ENCODE peak calls at places on chromosomes 3 and 15, in four cellular contexts. J, X, O and R are unnamed samples.

GRCh38 chr3:79167651-79168416 is 600.0 kb downstream of the ROBO1 start:
- DNase-seq in X (no peak), O (no peak), J (no peak), R (no peak)

GRCh38 chr3:167653750-167654149 is at the start of gene WDR49:
- DNase-seq in O (no peak), X (no peak), J (no peak), R (no peak)

GRCh38 chr15:42744200-42744599 is 7.3 kb upstream of the CDAN1 start:
- DNase-seq in O (no peak), J (no peak), X (no peak), R (no peak)

GRCh38 chr3:138187296-138188012 is at the start of gene ARMC8:
- DNase-seq in J (peak; percentile 22), X (peak; percentile 49), O (peak; percentile 23), R (peak; percentile 86)

GRCh38 chr3:12227833-12228232 is 61.0 kb upstream of the PPARG start:
- DNase-seq in O (no peak), X (no peak), J (no peak), R (no peak)

GRCh38 chr3:42689421-42690014 is 4.2 kb downstream of the KLHL40 start:
- DNase-seq in J (no peak), X (no peak), O (no peak), R (no peak)

GRCh38 chr3:156217674-156218352 is 97.4 kb downstream of the KCNAB1 start:
- DNase-seq in X (no peak), O (no peak), J (no peak), R (no peak)

GRCh38 chr3:150349314-150350097 is 58.6 kb upstream of the TSC22D2 start:
- DNase-seq in J (no peak), O (no peak), X (no peak), R (no peak)

GRCh38 chr3:65995030-65995429 is 43.7 kb downstream of the MAGI1 start:
- DNase-seq in J (no peak), X (no peak), O (no peak), R (no peak)

GRCh38 chr3:157142315-157142714 is 17.6 kb downstream of the CCNL1 start:
- DNase-seq in O (no peak), J (no peak), X (no peak), R (no peak)

GRCh38 chr3:131735121-131735520 is 232.3 kb upstream of the MRPL3 start:
- DNase-seq in X (no peak), O (no peak), J (no peak), R (no peak)

GRCh38 chr3:146308682-146309081 is 57.8 kb upstream of the PLSCR4 start:
- DNase-seq in J (peak; percentile 48), O (no peak), X (no peak), R (no peak)

GRCh38 chr3:162704238-162704637 is 1207.6 kb downstream of the OTOL1 start:
- DNase-seq in J (no peak), O (no peak), X (no peak), R (no peak)

GRCh38 chr3:123421353-123422174 is 27.3 kb downstream of the ADCY5 start:
- DNase-seq in J (peak; percentile 56), O (no peak), X (no peak), R (no peak)

GRCh38 chr3:49489247-49489646 is 19.2 kb downstream of the DAG1 start:
- DNase-seq in J (no peak), O (no peak), X (no peak), R (no peak)

GRCh38 chr3:66854752-66855151 is 143.4 kb upstream of the KBTBD8 start:
- DNase-seq in O (no peak), X (no peak), J (no peak), R (no peak)

GRCh38 chr15:82709081-82709420 is 624 bp downstream of the AP3B2 start:
- DNase-seq in X (peak; percentile 21), O (no peak), J (no peak), R (no peak)

GRCh38 chr3:133792171-133792763 is 13.3 kb upstream of the SRPRB start:
- DNase-seq in O (no peak), X (no peak), J (no peak), R (no peak)

GRCh38 chr15:66593219-66593780 is 27.5 kb upstream of the LCTL start:
- DNase-seq in X (no peak), O (no peak), J (no peak), R (no peak)

GRCh38 chr15:66594344-66594743 is 28.5 kb upstream of the LCTL start:
- DNase-seq in O (no peak), X (no peak), J (no peak), R (no peak)

GRCh38 chr15:66595937-66596545 is 30.2 kb upstream of the LCTL start:
- DNase-seq in O (no peak), J (no peak), X (no peak), R (no peak)

GRCh38 chr15:66594836-66595235 is 29.0 kb upstream of the LCTL start:
- DNase-seq in O (no peak), J (no peak), X (no peak), R (no peak)

GRCh38 chr15:66595332-66595731 is 29.5 kb upstream of the LCTL start:
- DNase-seq in J (no peak), X (no peak), O (no peak), R (no peak)
- TF ChIP-seq POLR2A in J (no peak), X (no peak), O (no peak), R (no peak)

GRCh38 chr3:108153451-108153981 is 62.7 kb upstream of the CD47 start:
- DNase-seq in X (no peak), J (no peak), O (no peak), R (no peak)
- TF ChIP-seq CTCF in X (no peak), J (no peak), O (peak; percentile 19), R (peak; percentile 53)

GRCh38 chr3:41210966-41211365 is 11.7 kb downstream of the CTNNB1 start:
- DNase-seq in J (no peak), O (no peak), X (no peak), R (no peak)
- H3K4me1 ChIP-seq in J (peaks cover 46% of the 10 kb centered on the region), O (peaks cover 82% of the 10 kb centered on the region), X (no peaks in the 10 kb centered on the region), R (peaks cover 24% of the 10 kb centered on the region)

DNA sequence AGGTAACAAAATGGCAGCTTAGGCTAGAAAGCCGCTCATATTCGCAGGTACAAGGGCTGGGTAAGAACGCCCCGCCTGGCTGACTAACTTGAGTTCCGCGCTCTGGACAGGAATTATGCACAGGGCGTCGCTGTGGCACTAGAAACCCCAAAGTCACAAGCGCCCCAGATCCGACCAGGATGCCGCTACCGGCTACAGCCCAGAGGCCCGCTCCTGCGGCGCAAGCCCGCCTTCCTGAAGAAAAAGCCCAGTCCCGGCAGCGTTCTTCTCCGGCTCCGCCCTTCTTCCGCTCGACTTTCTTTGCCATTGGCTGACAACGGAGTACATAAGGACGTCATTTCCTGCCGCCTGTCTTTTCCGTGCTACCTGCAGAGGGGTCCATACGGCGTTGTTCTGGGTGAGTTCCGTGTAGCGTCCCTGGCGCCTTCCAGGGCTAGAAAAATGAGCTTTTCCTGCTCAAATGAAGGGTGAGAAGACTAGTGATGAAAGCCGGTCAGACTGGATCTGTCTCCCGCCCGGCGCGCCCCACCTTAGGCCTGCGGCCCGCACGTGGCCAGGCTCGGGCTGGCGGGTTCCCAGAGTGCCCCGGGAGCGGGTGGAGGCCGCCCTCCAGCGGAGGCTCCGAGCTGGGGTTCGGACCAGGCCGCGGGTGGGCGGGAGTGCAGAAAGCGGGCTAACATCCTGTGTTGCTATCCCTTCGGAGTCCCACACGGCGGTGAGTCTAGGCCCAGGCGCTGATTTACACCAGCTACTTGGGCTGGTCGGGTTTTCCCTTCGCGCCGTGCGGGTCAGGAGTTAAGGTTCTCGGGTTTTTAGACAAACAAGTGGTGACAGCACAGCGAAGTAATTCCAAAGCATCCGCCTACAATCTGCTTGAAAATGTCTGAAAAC is at the start of gene RPSA:
- DNase-seq in J (peak; percentile 92), O (peak; percentile 78), X (peak; percentile 92), R (peak; percentile 94)
- TF ChIP-seq POLR2A in J (peak; percentile 76), O (peak; percentile 89), X (peak; percentile 86), R (peak; percentile 93)

GRCh38 chr15:70362911-70363310 is 265.2 kb upstream of the TLE3 start:
- DNase-seq in O (no peak), J (no peak), X (no peak), R (no peak)
- TF ChIP-seq CTCF in O (peak; percentile 38), J (peak; percentile 56), X (peak; percentile 58), R (peak; percentile 46)

GRCh38 chr15:64861331-64861730 is 19.6 kb downstream of the PLEKHO2 start:
- DNase-seq in O (no peak), X (no peak), J (no peak), R (no peak)

GRCh38 chr15:64858136-64858535 is 16.4 kb downstream of the PLEKHO2 start:
- DNase-seq in O (no peak), X (no peak), J (no peak), R (no peak)

GRCh38 chr15:64857421-64857820 is 15.7 kb downstream of the PLEKHO2 start:
- DNase-seq in J (no peak), O (no peak), X (no peak), R (no peak)

GRCh38 chr15:64856429-64857145 is 14.9 kb downstream of the PLEKHO2 start:
- DNase-seq in O (no peak), X (no peak), J (peak; percentile 39), R (no peak)

DNA sequence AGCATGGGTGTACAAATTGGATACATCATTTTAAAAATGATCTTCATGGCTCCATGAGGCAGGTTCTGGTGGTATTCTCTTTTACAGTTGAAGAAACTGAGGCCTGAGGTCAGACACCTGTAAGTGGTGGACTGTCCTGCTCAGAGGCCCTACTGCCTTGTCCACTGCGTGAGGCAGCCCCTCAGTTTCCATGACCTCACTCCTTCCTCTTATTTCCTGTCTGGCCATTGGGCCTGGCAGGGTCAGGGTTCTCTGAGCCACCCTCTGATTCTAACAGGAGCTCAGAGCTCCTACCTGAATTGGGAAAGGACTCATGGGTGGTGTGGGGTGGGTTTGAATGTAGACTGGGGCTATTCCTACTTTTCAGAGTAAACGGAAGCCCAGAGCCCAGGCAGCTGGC is 17.5 kb downstream of the PLEKHO2 start:
- DNase-seq in X (no peak), O (no peak), J (no peak), R (no peak)
- H3K4me1 ChIP-seq in X (peaks cover 24% of the 10 kb centered on the region), O (peaks cover 82% of the 10 kb centered on the region), J (peaks cover 60% of the 10 kb centered on the region), R (peaks cover 42% of the 10 kb centered on the region)

GRCh38 chr3:63911901-63912767 is at the start of gene SCAANT1:
- DNase-seq in X (peak; percentile 91), O (peak; percentile 61), J (peak; percentile 78), R (peak; percentile 94)
- TF ChIP-seq POLR2A in X (peak; percentile 71), O (peak; percentile 35), J (peak; percentile 33), R (peak; percentile 78)

GRCh38 chr3:36945326-36945980 is 599 bp upstream of the TRANK1 start:
- DNase-seq in X (no peak), J (no peak), O (no peak), R (no peak)
- TF ChIP-seq CTCF in X (no peak), J (no peak), O (no peak), R (no peak)